ENCODE peak calls at places on chromosomes 1 and 21, in eight cellular contexts. One of them, this sample, is unnamed.
A peak's percentile ranks its signal among the peaks of the same experiment; 100 is the strongest.

GRCh38 chr1:16984717-16985116 is 4.3 kb upstream of the MFAP2 start:
- DNase-seq in brain microvascular endothelial cell: peak; percentile 59
- DNase-seq in suprapubic skin: peak; percentile 93
- DNase-seq in right cardiac atrium: peak; percentile 89
- DNase-seq in ovary: peak; percentile 89
- DNase-seq in H7: peak; percentile 64
- DNase-seq in epithelial cell of esophagus: peak; percentile 96
- DNase-seq in cardiac muscle cell: no peak
- DNase-seq in this sample: no peak

GRCh38 chr1:204408074-204408507 is 3.5 kb downstream of the PPP1R15B start:
- DNase-seq in epithelial cell of esophagus: peak; percentile 59
- DNase-seq in cardiac muscle cell: peak; percentile 69
- DNase-seq in suprapubic skin: peak; percentile 85
- DNase-seq in ovary: peak; percentile 75
- DNase-seq in H7: no peak
- DNase-seq in brain microvascular endothelial cell: peak; percentile 43
- DNase-seq in right cardiac atrium: peak; percentile 77
- DNase-seq in this sample: peak; percentile 31

GRCh38 chr1:201171063-201172036 is 17.1 kb upstream of the TMEM9 start:
- DNase-seq in ovary: peak; percentile 28
- DNase-seq in cardiac muscle cell: peak; percentile 78
- DNase-seq in H7: peak; percentile 87
- DNase-seq in brain microvascular endothelial cell: peak; percentile 12
- DNase-seq in epithelial cell of esophagus: peak; percentile 24
- DNase-seq in right cardiac atrium: peak; percentile 55
- DNase-seq in suprapubic skin: peak; percentile 73
- DNase-seq in this sample: no peak

GRCh38 chr1:225651872-225652725 is 824 bp downstream of the ENAH start:
- DNase-seq in cardiac muscle cell: peak; percentile 66
- DNase-seq in suprapubic skin: no peak
- DNase-seq in H7: peak; percentile 68
- DNase-seq in brain microvascular endothelial cell: no peak
- DNase-seq in epithelial cell of esophagus: no peak
- DNase-seq in right cardiac atrium: no peak
- DNase-seq in ovary: no peak
- DNase-seq in this sample: peak; percentile 49

GRCh38 chr1:209162651-209163050 is 420.9 kb upstream of the CAMK1G start:
- DNase-seq in suprapubic skin: no peak
- DNase-seq in right cardiac atrium: no peak
- DNase-seq in brain microvascular endothelial cell: no peak
- DNase-seq in epithelial cell of esophagus: no peak
- DNase-seq in ovary: no peak
- DNase-seq in H7: no peak
- DNase-seq in cardiac muscle cell: no peak
- DNase-seq in this sample: no peak

GRCh38 chr1:34985063-34985770 is at the start of gene TMEM35B:
- DNase-seq in brain microvascular endothelial cell: peak; percentile 46
- DNase-seq in suprapubic skin: peak; percentile 78
- DNase-seq in epithelial cell of esophagus: peak; percentile 48
- DNase-seq in H7: peak; percentile 81
- DNase-seq in ovary: peak; percentile 63
- DNase-seq in cardiac muscle cell: peak; percentile 69
- DNase-seq in right cardiac atrium: peak; percentile 78
- DNase-seq in this sample: peak; percentile 72

GRCh38 chr1:210236840-210237409 is 4.3 kb downstream of the SERTAD4 start:
- DNase-seq in ovary: peak; percentile 73
- DNase-seq in suprapubic skin: peak; percentile 67
- DNase-seq in epithelial cell of esophagus: no peak
- DNase-seq in H7: no peak
- DNase-seq in brain microvascular endothelial cell: peak; percentile 72
- DNase-seq in right cardiac atrium: peak; percentile 85
- DNase-seq in cardiac muscle cell: peak; percentile 15
- DNase-seq in this sample: no peak

GRCh38 chr1:224727351-224727750 is 111.2 kb downstream of the CNIH3 start:
- DNase-seq in cardiac muscle cell: no peak
- DNase-seq in brain microvascular endothelial cell: no peak
- DNase-seq in suprapubic skin: no peak
- DNase-seq in epithelial cell of esophagus: no peak
- DNase-seq in H7: no peak
- DNase-seq in ovary: no peak
- DNase-seq in right cardiac atrium: no peak
- DNase-seq in this sample: no peak

GRCh38 chr1:183235503-183235902 is 49.4 kb downstream of the LAMC2 start:
- DNase-seq in suprapubic skin: no peak
- DNase-seq in H7: no peak
- DNase-seq in brain microvascular endothelial cell: no peak
- DNase-seq in ovary: peak; percentile 53
- DNase-seq in cardiac muscle cell: no peak
- DNase-seq in epithelial cell of esophagus: no peak
- DNase-seq in right cardiac atrium: no peak
- DNase-seq in this sample: no peak

GRCh38 chr1:15005116-15005515 is 148.4 kb upstream of the TMEM51 start:
- DNase-seq in right cardiac atrium: no peak
- DNase-seq in ovary: no peak
- DNase-seq in brain microvascular endothelial cell: no peak
- DNase-seq in cardiac muscle cell: no peak
- DNase-seq in suprapubic skin: no peak
- DNase-seq in H7: no peak
- DNase-seq in epithelial cell of esophagus: no peak
- DNase-seq in this sample: no peak

GRCh38 chr1:6495041-6495441 is 3.6 kb upstream of the PLEKHG5 start:
- DNase-seq in suprapubic skin: peak; percentile 64
- DNase-seq in brain microvascular endothelial cell: no peak
- DNase-seq in epithelial cell of esophagus: peak; percentile 32
- DNase-seq in right cardiac atrium: no peak
- DNase-seq in cardiac muscle cell: no peak
- DNase-seq in H7: no peak
- DNase-seq in ovary: no peak
- DNase-seq in this sample: no peak

GRCh38 chr1:38250356-38250755 is 203.8 kb upstream of the POU3F1 start:
- DNase-seq in brain microvascular endothelial cell: peak; percentile 0
- DNase-seq in ovary: no peak
- DNase-seq in epithelial cell of esophagus: no peak
- DNase-seq in cardiac muscle cell: no peak
- DNase-seq in right cardiac atrium: no peak
- DNase-seq in H7: no peak
- DNase-seq in suprapubic skin: no peak
- DNase-seq in this sample: no peak

GRCh38 chr1:55781944-55782482 is 566.8 kb upstream of the USP24 start:
- DNase-seq in ovary: no peak
- DNase-seq in suprapubic skin: no peak
- DNase-seq in H7: no peak
- DNase-seq in right cardiac atrium: no peak
- DNase-seq in cardiac muscle cell: no peak
- DNase-seq in epithelial cell of esophagus: peak; percentile 74
- DNase-seq in brain microvascular endothelial cell: peak; percentile 46
- DNase-seq in this sample: peak; percentile 21

GRCh38 chr1:226438007-226438406 is 30.1 kb upstream of the PARP1 start:
- DNase-seq in epithelial cell of esophagus: peak; percentile 37
- DNase-seq in brain microvascular endothelial cell: no peak
- DNase-seq in ovary: no peak
- DNase-seq in H7: no peak
- DNase-seq in suprapubic skin: no peak
- DNase-seq in cardiac muscle cell: no peak
- DNase-seq in right cardiac atrium: no peak
- DNase-seq in this sample: no peak

GRCh38 chr1:166915941-166916340 is 39.9 kb upstream of the TADA1 start:
- DNase-seq in epithelial cell of esophagus: peak; percentile 43
- DNase-seq in cardiac muscle cell: no peak
- DNase-seq in right cardiac atrium: no peak
- DNase-seq in brain microvascular endothelial cell: peak; percentile 58
- DNase-seq in H7: peak; percentile 61
- DNase-seq in suprapubic skin: no peak
- DNase-seq in ovary: no peak
- DNase-seq in this sample: no peak

GRCh38 chr1:79193211-79194079 is 186.9 kb upstream of the ADGRL4 start:
- DNase-seq in epithelial cell of esophagus: peak; percentile 84
- DNase-seq in brain microvascular endothelial cell: peak; percentile 74
- DNase-seq in ovary: no peak
- DNase-seq in suprapubic skin: no peak
- DNase-seq in cardiac muscle cell: no peak
- DNase-seq in right cardiac atrium: peak; percentile 11
- DNase-seq in H7: peak; percentile 1
- DNase-seq in this sample: peak; percentile 46

GRCh38 chr1:183089025-183089639 is 65.9 kb downstream of the LAMC1 start:
- DNase-seq in H7: no peak
- DNase-seq in epithelial cell of esophagus: no peak
- DNase-seq in suprapubic skin: no peak
- DNase-seq in ovary: no peak
- DNase-seq in cardiac muscle cell: no peak
- DNase-seq in right cardiac atrium: no peak
- DNase-seq in brain microvascular endothelial cell: no peak
- DNase-seq in this sample: no peak

GRCh38 chr1:55478742-55479141 is 263.6 kb upstream of the USP24 start:
- DNase-seq in right cardiac atrium: no peak
- DNase-seq in H7: no peak
- DNase-seq in suprapubic skin: no peak
- DNase-seq in epithelial cell of esophagus: peak; percentile 45
- DNase-seq in brain microvascular endothelial cell: no peak
- DNase-seq in ovary: no peak
- DNase-seq in cardiac muscle cell: peak; percentile 8
- DNase-seq in this sample: no peak

GRCh38 chr1:205449750-205450443 is 5.9 kb downstream of the BLACAT1 start:
- DNase-seq in ovary: peak; percentile 36
- DNase-seq in epithelial cell of esophagus: peak; percentile 93
- DNase-seq in right cardiac atrium: no peak
- DNase-seq in cardiac muscle cell: peak; percentile 67
- DNase-seq in suprapubic skin: no peak
- DNase-seq in H7: peak; percentile 91
- DNase-seq in brain microvascular endothelial cell: peak; percentile 22
- DNase-seq in this sample: no peak
- H3K4me3 ChIP-seq in ovary: no peak overlapping the region
- H3K4me3 ChIP-seq in epithelial cell of esophagus: peak overlapping the region; percentile 55
- H3K4me3 ChIP-seq in right cardiac atrium: no peak overlapping the region
- H3K4me3 ChIP-seq in cardiac muscle cell: no peak overlapping the region
- H3K4me3 ChIP-seq in suprapubic skin: no peak overlapping the region
- H3K4me3 ChIP-seq in H7: peak overlapping the region; percentile 24
- H3K4me3 ChIP-seq in brain microvascular endothelial cell: peak overlapping the region; percentile 5
- H3K4me3 ChIP-seq in this sample: no peak overlapping the region

GRCh38 chr21:37915941-37916794 is at the start of gene KCNJ6:
- DNase-seq in epithelial cell of esophagus: peak; percentile 49
- DNase-seq in suprapubic skin: no peak
- DNase-seq in H7: peak; percentile 90
- DNase-seq in brain microvascular endothelial cell: peak; percentile 25
- DNase-seq in ovary: no peak
- DNase-seq in cardiac muscle cell: peak; percentile 87
- DNase-seq in right cardiac atrium: peak; percentile 22
- DNase-seq in this sample: peak; percentile 76
- H3K4me3 ChIP-seq in epithelial cell of esophagus: no peak within 1 kb of the TSS
- H3K4me3 ChIP-seq in suprapubic skin: peak within 1 kb of the TSS; percentile 21
- H3K4me3 ChIP-seq in H7: peak within 1 kb of the TSS; percentile 55
- H3K4me3 ChIP-seq in brain microvascular endothelial cell: peak within 1 kb of the TSS; percentile 41
- H3K4me3 ChIP-seq in ovary: no peak within 1 kb of the TSS
- H3K4me3 ChIP-seq in cardiac muscle cell: peak within 1 kb of the TSS; percentile 36
- H3K4me3 ChIP-seq in right cardiac atrium: peak within 1 kb of the TSS; percentile 30
- H3K4me3 ChIP-seq in this sample: peak within 1 kb of the TSS; percentile 38

DNA sequence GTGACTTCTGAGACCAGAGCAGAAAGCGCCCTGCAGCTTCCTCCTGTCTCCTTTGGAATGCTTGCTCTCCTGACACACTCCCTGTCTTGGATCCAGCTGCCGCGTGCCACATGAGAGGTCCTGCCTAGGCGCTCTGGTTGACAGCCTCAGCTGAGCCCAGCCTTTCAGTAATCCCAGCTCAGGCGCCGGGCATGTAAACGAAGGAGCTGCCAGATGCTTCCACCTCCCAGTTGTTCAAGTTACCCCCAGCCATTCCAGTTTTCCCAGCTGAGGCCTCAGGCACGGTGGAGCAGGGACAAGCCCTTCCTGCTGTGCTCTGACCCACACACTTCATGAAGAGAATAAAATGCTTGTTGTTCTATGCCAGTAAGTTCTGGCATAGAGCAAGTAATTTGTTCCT is 14.3 kb upstream of the CD34 start:
- DNase-seq in ovary: no peak
- DNase-seq in suprapubic skin: peak; percentile 81
- DNase-seq in cardiac muscle cell: peak; percentile 55
- DNase-seq in epithelial cell of esophagus: peak; percentile 53
- DNase-seq in brain microvascular endothelial cell: peak; percentile 12
- DNase-seq in right cardiac atrium: peak; percentile 74
- DNase-seq in H7: peak; percentile 58
- DNase-seq in this sample: no peak
- H3K4me3 ChIP-seq in ovary: no peak overlapping the region
- H3K4me3 ChIP-seq in suprapubic skin: no peak overlapping the region
- H3K4me3 ChIP-seq in cardiac muscle cell: no peak overlapping the region
- H3K4me3 ChIP-seq in epithelial cell of esophagus: no peak overlapping the region
- H3K4me3 ChIP-seq in brain microvascular endothelial cell: no peak overlapping the region
- H3K4me3 ChIP-seq in right cardiac atrium: no peak overlapping the region
- H3K4me3 ChIP-seq in H7: no peak overlapping the region
- H3K4me3 ChIP-seq in this sample: no peak overlapping the region

DNA sequence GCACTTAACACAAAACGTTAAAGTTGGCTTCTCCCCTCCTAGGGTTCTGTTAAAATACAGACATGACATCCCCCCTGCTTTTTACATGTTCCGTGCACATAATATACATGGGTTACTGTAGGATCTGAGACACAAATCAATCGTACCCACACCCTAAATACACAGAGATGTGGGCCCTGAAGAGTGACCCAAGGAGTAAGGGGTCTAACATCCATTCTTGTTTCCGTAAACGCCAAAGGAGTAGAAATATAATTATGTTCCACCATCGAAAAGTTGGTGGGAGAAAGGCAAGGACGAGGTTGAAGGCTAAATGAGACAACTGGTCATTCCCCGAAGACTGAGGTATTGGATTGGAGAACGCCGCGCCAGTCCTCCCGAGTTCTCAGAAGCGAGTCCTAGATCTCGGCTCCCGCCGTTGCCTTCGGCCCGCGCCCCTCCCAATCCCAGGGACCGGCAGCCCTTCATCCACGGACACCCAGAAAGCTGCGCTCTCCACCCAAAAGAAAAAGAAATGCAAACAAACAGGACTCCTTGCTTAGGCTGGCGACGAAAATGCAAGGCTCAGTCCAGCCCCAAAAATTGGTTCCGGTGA is 1.2 kb downstream of the TBX15 start:
- DNase-seq in right cardiac atrium: peak; percentile 44
- DNase-seq in suprapubic skin: no peak
- DNase-seq in epithelial cell of esophagus: no peak
- DNase-seq in brain microvascular endothelial cell: no peak
- DNase-seq in ovary: no peak
- DNase-seq in H7: peak; percentile 62
- DNase-seq in cardiac muscle cell: no peak
- DNase-seq in this sample: no peak
- H3K4me3 ChIP-seq in right cardiac atrium: peak overlapping the region; percentile 57
- H3K4me3 ChIP-seq in suprapubic skin: peak overlapping the region; percentile 56
- H3K4me3 ChIP-seq in epithelial cell of esophagus: no peak overlapping the region
- H3K4me3 ChIP-seq in brain microvascular endothelial cell: peak overlapping the region; percentile 64
- H3K4me3 ChIP-seq in ovary: peak overlapping the region; percentile 18
- H3K4me3 ChIP-seq in H7: peak overlapping the region; percentile 60
- H3K4me3 ChIP-seq in cardiac muscle cell: peak overlapping the region; percentile 19
- H3K4me3 ChIP-seq in this sample: peak overlapping the region; percentile 66

GRCh38 chr1:9689971-9690381 is 38.4 kb downstream of the PIK3CD start:
- DNase-seq in suprapubic skin: no peak
- DNase-seq in right cardiac atrium: peak; percentile 49
- DNase-seq in brain microvascular endothelial cell: no peak
- DNase-seq in epithelial cell of esophagus: peak; percentile 37
- DNase-seq in H7: peak; percentile 84
- DNase-seq in ovary: peak; percentile 40
- DNase-seq in cardiac muscle cell: peak; percentile 63
- DNase-seq in this sample: peak; percentile 67
- H3K4me3 ChIP-seq in suprapubic skin: peak overlapping the region; percentile 82
- H3K4me3 ChIP-seq in right cardiac atrium: peak overlapping the region; percentile 94
- H3K4me3 ChIP-seq in brain microvascular endothelial cell: peak overlapping the region; percentile 66
- H3K4me3 ChIP-seq in epithelial cell of esophagus: peak overlapping the region; percentile 55
- H3K4me3 ChIP-seq in H7: peak overlapping the region; percentile 67
- H3K4me3 ChIP-seq in ovary: peak overlapping the region; percentile 47
- H3K4me3 ChIP-seq in cardiac muscle cell: peak overlapping the region; percentile 51
- H3K4me3 ChIP-seq in this sample: peak overlapping the region; percentile 51